ENCODE peak calls at places on chromosomes 6 and 20, in eight cellular contexts. T is A549, F is lower leg skin, B is spleen, U is IMR-90, R is prostate gland, Z is ovary, K is tibial nerve. C is an unnamed sample.

GRCh38 chr6:38549795-38550194 is 89.9 kb downstream of the BTBD9 start:
- DNase-seq in T (no peak), F (no peak), B (no peak), U (no peak), R (no peak), Z (no peak), K (no peak), C (no peak)

GRCh38 chr6:108800510-108800909 is 47.7 kb upstream of the ARMC2 start:
- DNase-seq in T (no peak), F (no peak), B (no peak), U (peak; percentile 15), R (no peak), Z (no peak), K (peak; percentile 27), C (no peak)

GRCh38 chr6:19472168-19472567 is 365.0 kb upstream of the ID4 start:
- DNase-seq in T (peak; percentile 21), F (no peak), B (no peak), U (peak; percentile 73), R (no peak), Z (no peak), K (no peak), C (no peak)

GRCh38 chr6:16690244-16691142 is 70.8 kb downstream of the ATXN1 start:
- DNase-seq in T (no peak), F (no peak), B (no peak), U (peak; percentile 64), R (no peak), Z (no peak), K (no peak), C (no peak)

GRCh38 chr20:49393803-49394202 is 88.7 kb downstream of the KCNB1 start:
- DNase-seq in T (no peak), F (no peak), B (no peak), U (no peak), R (no peak), Z (no peak), K (no peak), C (no peak)

GRCh38 chr6:24858154-24858801 is 59.6 kb upstream of the ARMH2 start:
- DNase-seq in T (no peak), F (no peak), B (no peak), U (no peak), R (no peak), Z (no peak), K (no peak), C (no peak)

GRCh38 chr6:15048367-15048766 is 197.5 kb upstream of the JARID2 start:
- DNase-seq in T (no peak), F (no peak), B (no peak), U (no peak), R (no peak), Z (no peak), K (no peak), C (no peak)

GRCh38 chr6:28258877-28259777 is at the start of gene NKAPL:
- DNase-seq in T (no peak), F (peak; percentile 94), B (peak; percentile 89), U (peak; percentile 46), R (no peak), Z (peak; percentile 80), K (peak; percentile 33), C (peak; percentile 61)

DNA sequence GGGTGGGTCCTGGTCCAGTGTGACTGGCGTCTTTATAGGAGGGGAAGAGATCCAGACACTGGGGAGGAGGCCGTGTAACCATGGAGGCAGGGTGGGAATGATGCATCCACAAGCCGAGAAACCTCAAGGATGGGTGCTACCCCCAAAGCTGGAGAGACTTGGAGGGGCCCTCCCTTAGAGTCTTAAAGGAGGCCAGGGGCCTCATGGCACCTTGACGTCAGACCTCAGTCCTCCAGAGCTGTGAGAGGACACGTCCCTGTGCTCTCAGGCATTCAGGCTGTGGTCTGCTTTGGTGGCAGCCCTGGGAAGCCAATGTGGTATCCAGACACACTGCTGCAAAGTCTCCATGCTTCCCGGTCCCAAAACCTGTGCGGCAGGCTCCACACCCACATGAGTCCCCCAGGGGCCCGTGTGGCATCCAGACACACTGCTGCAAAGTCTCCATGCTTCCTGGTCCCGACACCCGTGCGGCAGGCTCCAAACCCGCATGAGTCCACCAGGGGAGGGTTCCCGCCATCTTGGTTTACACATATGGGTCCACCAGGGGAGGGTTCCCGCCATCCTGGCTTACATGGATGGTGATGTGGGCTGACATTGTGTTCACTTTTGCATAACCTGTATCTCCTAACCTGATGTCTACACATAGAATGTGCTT is 278.0 kb downstream of the SMOC2 start:
- DNase-seq in T (no peak), F (no peak), B (no peak), U (no peak), R (no peak), Z (no peak), K (no peak), C (no peak)
- H3K4me3 ChIP-seq in T (no peak overlapping the region), F (no peak overlapping the region), B (no peak overlapping the region), U (no peak overlapping the region), R (no peak overlapping the region), Z (no peak overlapping the region), K (no peak overlapping the region), C (no peak overlapping the region)

GRCh38 chr20:47318596-47319516 is 37.6 kb downstream of the ZMYND8 start:
- DNase-seq in T (peak; percentile 49), F (peak; percentile 95), B (peak; percentile 84), U (peak; percentile 69), R (peak; percentile 77), Z (peak; percentile 83), K (peak; percentile 73), C (peak; percentile 75)
- TF ChIP-seq POLR2A in T (no peak), F (peak; percentile 29), B (no peak), U (peak; percentile 6), R (peak; percentile 17), Z (peak; percentile 45), K (peak; percentile 84), C (peak; percentile 53)

GRCh38 chr20:54879393-54879792 is 404.0 kb downstream of the DOK5 start:
- DNase-seq in T (no peak), F (no peak), B (no peak), U (no peak), R (no peak), Z (no peak), K (no peak), C (no peak)
- H3K4me3 ChIP-seq in T (no peak overlapping the region), F (no peak overlapping the region), B (no peak overlapping the region), U (no peak overlapping the region), R (no peak overlapping the region), Z (no peak overlapping the region), K (no peak overlapping the region), C (no peak overlapping the region)

GRCh38 chr20:3931664-3932063 is 42.5 kb downstream of the PANK2 start:
- DNase-seq in T (no peak), F (peak; percentile 74), B (no peak), U (peak; percentile 30), R (no peak), Z (no peak), K (no peak), C (no peak)

GRCh38 chr20:3933126-3933684 is 44.0 kb downstream of the PANK2 start:
- DNase-seq in T (no peak), F (peak; percentile 83), B (no peak), U (no peak), R (no peak), Z (no peak), K (no peak), C (no peak)

GRCh38 chr20:3932277-3933073 is 43.3 kb downstream of the PANK2 start:
- DNase-seq in T (no peak), F (peak; percentile 71), B (no peak), U (peak; percentile 29), R (no peak), Z (no peak), K (no peak), C (no peak)

GRCh38 chr20:3929713-3930060 is 40.5 kb downstream of the PANK2 start:
- DNase-seq in T (no peak), F (no peak), B (no peak), U (no peak), R (no peak), Z (no peak), K (no peak), C (no peak)

DNA sequence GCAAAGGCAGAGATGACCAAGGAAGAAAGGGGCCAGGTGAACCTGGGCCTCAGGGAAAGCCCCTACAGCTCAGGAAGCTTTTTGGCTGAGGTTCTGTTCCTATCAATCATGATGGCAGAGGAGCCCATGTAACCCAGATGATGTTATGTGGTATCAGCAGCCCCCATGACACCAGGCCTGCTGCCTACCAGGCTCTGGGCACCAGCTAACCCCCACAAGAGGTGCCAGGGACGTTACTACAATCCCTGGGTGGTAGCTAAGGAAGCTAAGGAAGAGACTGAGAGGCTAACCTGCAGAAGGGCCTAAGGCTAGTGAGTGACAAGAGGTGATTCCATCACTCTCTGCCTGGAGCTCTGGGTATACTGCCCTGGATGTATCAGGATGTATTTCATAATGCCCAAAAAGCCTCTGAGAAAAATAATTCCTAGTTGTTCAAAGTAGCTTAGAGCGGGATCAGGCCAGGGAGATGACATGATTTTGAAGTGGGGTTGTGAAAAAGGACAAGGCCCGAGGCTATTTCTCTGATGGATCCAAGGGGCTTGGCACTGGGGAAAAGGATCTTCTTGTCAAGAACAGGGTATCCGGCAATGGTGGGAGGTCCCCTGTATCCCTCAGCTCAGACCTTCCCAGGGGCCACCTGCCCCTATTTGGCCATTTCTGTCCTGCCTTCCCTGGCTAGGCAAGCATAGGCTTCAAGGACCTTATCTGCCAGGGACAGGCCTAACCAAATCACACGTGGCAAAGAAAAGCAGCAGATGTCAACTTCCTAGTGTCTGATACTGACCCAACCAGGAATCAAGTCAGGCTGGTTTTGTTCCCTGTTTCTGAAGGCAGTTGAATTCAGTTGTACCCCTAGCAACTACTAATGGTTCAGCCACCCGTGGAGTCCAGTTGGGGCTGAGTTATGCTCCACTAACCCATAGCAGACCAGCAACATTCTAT is 41.3 kb downstream of the PANK2 start:
- DNase-seq in T (no peak), F (peak; percentile 81), B (no peak), U (no peak), R (no peak), Z (no peak), K (no peak), C (no peak)
- TF ChIP-seq POLR2A in T (no peak), F (no peak), B (no peak), U (no peak), R (no peak), Z (no peak), K (no peak), C (no peak)

GRCh38 chr6:142015011-142015410 is 117.7 kb upstream of the GJE1 start:
- DNase-seq in T (no peak), F (no peak), B (no peak), U (no peak), R (no peak), Z (no peak), K (no peak), C (no peak)

GRCh38 chr6:142013875-142014495 is 118.7 kb upstream of the GJE1 start:
- DNase-seq in T (no peak), F (no peak), B (no peak), U (no peak), R (no peak), Z (no peak), K (no peak), C (no peak)

GRCh38 chr6:142011775-142012174 is 121.0 kb upstream of the GJE1 start:
- DNase-seq in T (no peak), F (no peak), B (no peak), U (no peak), R (no peak), Z (no peak), K (no peak), C (no peak)

GRCh38 chr6:142013286-142013685 is 119.4 kb upstream of the GJE1 start:
- DNase-seq in T (peak; percentile 15), F (no peak), B (no peak), U (peak; percentile 92), R (no peak), Z (no peak), K (no peak), C (no peak)

GRCh38 chr6:142014515-142014914 is 118.2 kb upstream of the GJE1 start:
- DNase-seq in T (peak; percentile 11), F (no peak), B (no peak), U (peak; percentile 93), R (no peak), Z (no peak), K (no peak), C (no peak)
- H3K4me3 ChIP-seq in T (no peak overlapping the region), F (no peak overlapping the region), B (no peak overlapping the region), U (peak overlapping the region; percentile 25), R (no peak overlapping the region), Z (no peak overlapping the region), K (no peak overlapping the region), C (no peak overlapping the region)

C was measured in breast epithelium.